ENCODE peak calls at places on chromosome 1, in nine cellular contexts. One of them, this sample, is unnamed.

GRCh38 chr1:244782056-244782455 is 53.4 kb upstream of the COX20 start:
- DNase-seq in trophoblast cell: no peak
- DNase-seq in mammary epithelial cell: no peak
- DNase-seq in A549: no peak
- DNase-seq in endothelial cell of umbilical vein: no peak
- DNase-seq in PC-3: no peak
- DNase-seq in GM23338: no peak
- DNase-seq in GM12878: no peak
- DNase-seq in GM23248: peak; percentile 37
- DNase-seq in this sample: no peak

GRCh38 chr1:174995121-174995520 is 4.6 kb upstream of the CACYBP start:
- DNase-seq in trophoblast cell: no peak
- DNase-seq in mammary epithelial cell: no peak
- DNase-seq in A549: no peak
- DNase-seq in endothelial cell of umbilical vein: peak; percentile 69
- DNase-seq in PC-3: peak; percentile 9
- DNase-seq in GM23338: no peak
- DNase-seq in GM12878: no peak
- DNase-seq in GM23248: no peak
- DNase-seq in this sample: no peak

GRCh38 chr1:63635681-63636080 is 42.5 kb downstream of the PGM1 start:
- DNase-seq in trophoblast cell: no peak
- DNase-seq in mammary epithelial cell: no peak
- DNase-seq in A549: no peak
- DNase-seq in endothelial cell of umbilical vein: no peak
- DNase-seq in PC-3: no peak
- DNase-seq in GM23338: no peak
- DNase-seq in GM12878: no peak
- DNase-seq in GM23248: peak; percentile 22
- DNase-seq in this sample: no peak

GRCh38 chr1:44903261-44903660 is 60.2 kb upstream of the PTCH2 start:
- DNase-seq in trophoblast cell: no peak
- DNase-seq in mammary epithelial cell: no peak
- DNase-seq in A549: no peak
- DNase-seq in endothelial cell of umbilical vein: no peak
- DNase-seq in PC-3: no peak
- DNase-seq in GM23338: no peak
- DNase-seq in GM12878: no peak
- DNase-seq in GM23248: peak; percentile 63
- DNase-seq in this sample: no peak

GRCh38 chr1:39317910-39318633 is 113.6 kb downstream of the MACF1 start:
- DNase-seq in trophoblast cell: no peak
- DNase-seq in mammary epithelial cell: no peak
- DNase-seq in A549: no peak
- DNase-seq in endothelial cell of umbilical vein: peak; percentile 91
- DNase-seq in PC-3: no peak
- DNase-seq in GM23338: no peak
- DNase-seq in GM12878: no peak
- DNase-seq in GM23248: no peak
- DNase-seq in this sample: no peak

GRCh38 chr1:191174298-191174697 is 696.6 kb upstream of the BRINP3 start:
- DNase-seq in trophoblast cell: no peak
- DNase-seq in mammary epithelial cell: no peak
- DNase-seq in A549: no peak
- DNase-seq in endothelial cell of umbilical vein: peak; percentile 31
- DNase-seq in PC-3: no peak
- DNase-seq in GM23338: peak; percentile 21
- DNase-seq in GM12878: peak; percentile 58
- DNase-seq in GM23248: no peak
- DNase-seq in this sample: no peak

GRCh38 chr1:145990249-145991097 is 5.9 kb downstream of the TXNIP start:
- DNase-seq in trophoblast cell: peak; percentile 26
- DNase-seq in mammary epithelial cell: no peak
- DNase-seq in A549: no peak
- DNase-seq in endothelial cell of umbilical vein: no peak
- DNase-seq in PC-3: no peak
- DNase-seq in GM23338: peak; percentile 31
- DNase-seq in GM12878: no peak
- DNase-seq in GM23248: peak; percentile 43
- DNase-seq in this sample: no peak

GRCh38 chr1:175443332-175443731 is 250.8 kb upstream of the KIAA0040 start:
- DNase-seq in trophoblast cell: no peak
- DNase-seq in mammary epithelial cell: no peak
- DNase-seq in A549: no peak
- DNase-seq in endothelial cell of umbilical vein: no peak
- DNase-seq in PC-3: no peak
- DNase-seq in GM23338: no peak
- DNase-seq in GM12878: no peak
- DNase-seq in GM23248: no peak
- DNase-seq in this sample: no peak

GRCh38 chr1:92817137-92817697 is 14.6 kb upstream of the RPL5 start:
- DNase-seq in trophoblast cell: no peak
- DNase-seq in mammary epithelial cell: no peak
- DNase-seq in A549: no peak
- DNase-seq in endothelial cell of umbilical vein: no peak
- DNase-seq in PC-3: peak; percentile 67
- DNase-seq in GM23338: no peak
- DNase-seq in GM12878: no peak
- DNase-seq in GM23248: no peak
- DNase-seq in this sample: no peak
- H3K4me1 ChIP-seq in trophoblast cell: no peaks in the 10 kb centered on the region
- H3K4me1 ChIP-seq in mammary epithelial cell: peaks cover 6% of the 10 kb centered on the region
- H3K4me1 ChIP-seq in A549: no peaks in the 10 kb centered on the region
- H3K4me1 ChIP-seq in endothelial cell of umbilical vein: no peaks in the 10 kb centered on the region
- H3K4me1 ChIP-seq in PC-3: peaks cover 18% of the 10 kb centered on the region
- H3K4me1 ChIP-seq in GM23338: no peaks in the 10 kb centered on the region
- H3K4me1 ChIP-seq in GM12878: no peaks in the 10 kb centered on the region
- H3K4me1 ChIP-seq in GM23248: peaks cover 10% of the 10 kb centered on the region
- H3K4me1 ChIP-seq in this sample: no peaks in the 10 kb centered on the region

GRCh38 chr1:93338426-93338825 is 7.3 kb upstream of the DR1 start:
- DNase-seq in trophoblast cell: peak; percentile 92
- DNase-seq in mammary epithelial cell: peak; percentile 68
- DNase-seq in A549: peak; percentile 68
- DNase-seq in endothelial cell of umbilical vein: peak; percentile 66
- DNase-seq in PC-3: peak; percentile 96
- DNase-seq in GM23338: no peak
- DNase-seq in GM12878: no peak
- DNase-seq in GM23248: peak; percentile 94
- DNase-seq in this sample: no peak
- H3K4me2 ChIP-seq in trophoblast cell: no peak overlapping the region
- H3K4me2 ChIP-seq in mammary epithelial cell: peak overlapping the region; percentile 57
- H3K4me2 ChIP-seq in A549: peak overlapping the region; percentile 58
- H3K4me2 ChIP-seq in endothelial cell of umbilical vein: peak overlapping the region; percentile 67
- H3K4me2 ChIP-seq in PC-3: peak overlapping the region; percentile 70
- H3K4me2 ChIP-seq in GM23338: no peak overlapping the region
- H3K4me2 ChIP-seq in GM12878: no peak overlapping the region
- H3K4me2 ChIP-seq in GM23248: peak overlapping the region; percentile 24
- H3K4me2 ChIP-seq in this sample: no peak overlapping the region

GRCh38 chr1:8379513-8380186 is 61.7 kb downstream of the SLC45A1 start:
- DNase-seq in trophoblast cell: no peak
- DNase-seq in mammary epithelial cell: no peak
- DNase-seq in A549: no peak
- DNase-seq in endothelial cell of umbilical vein: no peak
- DNase-seq in PC-3: no peak
- DNase-seq in GM23338: peak; percentile 33
- DNase-seq in GM12878: no peak
- DNase-seq in GM23248: no peak
- DNase-seq in this sample: no peak
- H3K4me1 ChIP-seq in trophoblast cell: peaks cover 22% of the 10 kb centered on the region
- H3K4me1 ChIP-seq in mammary epithelial cell: peaks cover 16% of the 10 kb centered on the region
- H3K4me1 ChIP-seq in A549: no peaks in the 10 kb centered on the region
- H3K4me1 ChIP-seq in endothelial cell of umbilical vein: peaks cover 14% of the 10 kb centered on the region
- H3K4me1 ChIP-seq in PC-3: peaks cover 4% of the 10 kb centered on the region
- H3K4me1 ChIP-seq in GM23338: peaks cover 16% of the 10 kb centered on the region
- H3K4me1 ChIP-seq in GM12878: no peaks in the 10 kb centered on the region
- H3K4me1 ChIP-seq in GM23248: peaks cover 11% of the 10 kb centered on the region
- H3K4me1 ChIP-seq in this sample: peaks cover 22% of the 10 kb centered on the region

GRCh38 chr1:179231923-179232322 is 2.4 kb upstream of the ABL2 start:
- DNase-seq in trophoblast cell: peak; percentile 82
- DNase-seq in mammary epithelial cell: no peak
- DNase-seq in A549: peak; percentile 62
- DNase-seq in endothelial cell of umbilical vein: no peak
- DNase-seq in PC-3: peak; percentile 48
- DNase-seq in GM23338: no peak
- DNase-seq in GM12878: no peak
- DNase-seq in GM23248: peak; percentile 66
- DNase-seq in this sample: no peak
- H3K4me2 ChIP-seq in trophoblast cell: no peak overlapping the region
- H3K4me2 ChIP-seq in mammary epithelial cell: no peak overlapping the region
- H3K4me2 ChIP-seq in A549: peak overlapping the region; percentile 96
- H3K4me2 ChIP-seq in endothelial cell of umbilical vein: no peak overlapping the region
- H3K4me2 ChIP-seq in PC-3: no peak overlapping the region
- H3K4me2 ChIP-seq in GM23338: no peak overlapping the region
- H3K4me2 ChIP-seq in GM12878: no peak overlapping the region
- H3K4me2 ChIP-seq in GM23248: peak overlapping the region; percentile 10
- H3K4me2 ChIP-seq in this sample: no peak overlapping the region

GRCh38 chr1:26356106-26356505 is 2.2 kb upstream of the CRYBG2 start:
- DNase-seq in trophoblast cell: no peak
- DNase-seq in mammary epithelial cell: no peak
- DNase-seq in A549: no peak
- DNase-seq in endothelial cell of umbilical vein: no peak
- DNase-seq in PC-3: no peak
- DNase-seq in GM23338: no peak
- DNase-seq in GM12878: no peak
- DNase-seq in GM23248: no peak
- DNase-seq in this sample: no peak

GRCh38 chr1:26353210-26353859 is 595 bp downstream of the CRYBG2 start:
- DNase-seq in trophoblast cell: no peak
- DNase-seq in mammary epithelial cell: no peak
- DNase-seq in A549: no peak
- DNase-seq in endothelial cell of umbilical vein: no peak
- DNase-seq in PC-3: peak; percentile 32
- DNase-seq in GM23338: no peak
- DNase-seq in GM12878: no peak
- DNase-seq in GM23248: no peak
- DNase-seq in this sample: no peak

GRCh38 chr1:26357121-26357602 is 3.2 kb upstream of the CRYBG2 start:
- DNase-seq in trophoblast cell: no peak
- DNase-seq in mammary epithelial cell: peak; percentile 77
- DNase-seq in A549: no peak
- DNase-seq in endothelial cell of umbilical vein: no peak
- DNase-seq in PC-3: peak; percentile 54
- DNase-seq in GM23338: no peak
- DNase-seq in GM12878: no peak
- DNase-seq in GM23248: no peak
- DNase-seq in this sample: no peak

GRCh38 chr1:26353976-26354820 is at the start of gene CRYBG2:
- DNase-seq in trophoblast cell: peak; percentile 88
- DNase-seq in mammary epithelial cell: peak; percentile 77
- DNase-seq in A549: no peak
- DNase-seq in endothelial cell of umbilical vein: no peak
- DNase-seq in PC-3: peak; percentile 90
- DNase-seq in GM23338: no peak
- DNase-seq in GM12878: no peak
- DNase-seq in GM23248: no peak
- DNase-seq in this sample: no peak

GRCh38 chr1:26354972-26355371 is 1.0 kb upstream of the CRYBG2 start:
- DNase-seq in trophoblast cell: no peak
- DNase-seq in mammary epithelial cell: no peak
- DNase-seq in A549: no peak
- DNase-seq in endothelial cell of umbilical vein: no peak
- DNase-seq in PC-3: no peak
- DNase-seq in GM23338: no peak
- DNase-seq in GM12878: no peak
- DNase-seq in GM23248: no peak
- DNase-seq in this sample: no peak
- H3K4me1 ChIP-seq in trophoblast cell: peaks cover 46% of the 10 kb centered on the region
- H3K4me1 ChIP-seq in mammary epithelial cell: peaks cover 65% of the 10 kb centered on the region
- H3K4me1 ChIP-seq in A549: peaks cover 67% of the 10 kb centered on the region
- H3K4me1 ChIP-seq in endothelial cell of umbilical vein: peaks cover 15% of the 10 kb centered on the region
- H3K4me1 ChIP-seq in PC-3: peaks cover 69% of the 10 kb centered on the region
- H3K4me1 ChIP-seq in GM23338: peaks cover 22% of the 10 kb centered on the region
- H3K4me1 ChIP-seq in GM12878: no peaks in the 10 kb centered on the region
- H3K4me1 ChIP-seq in GM23248: no peaks in the 10 kb centered on the region
- H3K4me1 ChIP-seq in this sample: peaks cover 57% of the 10 kb centered on the region